ENCODE peak calls at places on chromosomes 13 and 19, in six cellular contexts. One of them, this sample, is unnamed.

GRCh38 chr13:27005556-27005955 is 166.1 kb downstream of the USP12 start:
- DNase-seq in bronchial epithelial cell: no peak
- DNase-seq in nucleus accumbens: peak; percentile 43
- DNase-seq in HEK293T: no peak
- DNase-seq in stimulated activated CD4-positive, alpha-beta T cell treated with anti-CD3 and anti-CD28 coated beads, Interleukin-4, amount 100 ng/mL, for 48 hours: no peak
- DNase-seq in MCF 10A: no peak
- DNase-seq in this sample: no peak

GRCh38 chr13:48977973-48978372 is 2.3 kb downstream of the FNDC3A start:
- DNase-seq in bronchial epithelial cell: peak; percentile 26
- DNase-seq in nucleus accumbens: no peak
- DNase-seq in HEK293T: no peak
- DNase-seq in stimulated activated CD4-positive, alpha-beta T cell treated with anti-CD3 and anti-CD28 coated beads, Interleukin-4, amount 100 ng/mL, for 48 hours: no peak
- DNase-seq in MCF 10A: no peak
- DNase-seq in this sample: no peak

GRCh38 chr19:49746206-49746958 is 16.7 kb downstream of the TSKS start:
- DNase-seq in bronchial epithelial cell: no peak
- DNase-seq in nucleus accumbens: no peak
- DNase-seq in HEK293T: peak; percentile 98
- DNase-seq in stimulated activated CD4-positive, alpha-beta T cell treated with anti-CD3 and anti-CD28 coated beads, Interleukin-4, amount 100 ng/mL, for 48 hours: peak; percentile 47
- DNase-seq in MCF 10A: no peak
- DNase-seq in this sample: no peak

GRCh38 chr19:5837768-5838364 is 1.6 kb downstream of the FUT6 start:
- DNase-seq in bronchial epithelial cell: no peak
- DNase-seq in nucleus accumbens: no peak
- DNase-seq in HEK293T: no peak
- DNase-seq in stimulated activated CD4-positive, alpha-beta T cell treated with anti-CD3 and anti-CD28 coated beads, Interleukin-4, amount 100 ng/mL, for 48 hours: no peak
- DNase-seq in MCF 10A: no peak
- DNase-seq in this sample: no peak

GRCh38 chr13:29479716-29480492 is 115.6 kb downstream of the SLC7A1 start:
- DNase-seq in bronchial epithelial cell: no peak
- DNase-seq in nucleus accumbens: no peak
- DNase-seq in HEK293T: no peak
- DNase-seq in stimulated activated CD4-positive, alpha-beta T cell treated with anti-CD3 and anti-CD28 coated beads, Interleukin-4, amount 100 ng/mL, for 48 hours: no peak
- DNase-seq in MCF 10A: no peak
- DNase-seq in this sample: no peak

GRCh38 chr19:48194041-48194871 is 23.8 kb downstream of the ZSWIM9 start:
- DNase-seq in bronchial epithelial cell: no peak
- DNase-seq in nucleus accumbens: no peak
- DNase-seq in HEK293T: peak; percentile 32
- DNase-seq in stimulated activated CD4-positive, alpha-beta T cell treated with anti-CD3 and anti-CD28 coated beads, Interleukin-4, amount 100 ng/mL, for 48 hours: no peak
- DNase-seq in MCF 10A: peak; percentile 27
- DNase-seq in this sample: peak; percentile 75

GRCh38 chr13:93259527-93260080 is 33.0 kb downstream of the GPC6 start:
- DNase-seq in bronchial epithelial cell: peak; percentile 32
- DNase-seq in nucleus accumbens: no peak
- DNase-seq in HEK293T: no peak
- DNase-seq in stimulated activated CD4-positive, alpha-beta T cell treated with anti-CD3 and anti-CD28 coated beads, Interleukin-4, amount 100 ng/mL, for 48 hours: no peak
- DNase-seq in MCF 10A: no peak
- DNase-seq in this sample: no peak

GRCh38 chr19:38642176-38642575 is 5.3 kb upstream of the ACTN4 start:
- DNase-seq in bronchial epithelial cell: no peak
- DNase-seq in nucleus accumbens: no peak
- DNase-seq in HEK293T: no peak
- DNase-seq in stimulated activated CD4-positive, alpha-beta T cell treated with anti-CD3 and anti-CD28 coated beads, Interleukin-4, amount 100 ng/mL, for 48 hours: no peak
- DNase-seq in MCF 10A: no peak
- DNase-seq in this sample: no peak

GRCh38 chr13:81021284-81021683 is 680.4 kb upstream of the SPRY2 start:
- DNase-seq in bronchial epithelial cell: no peak
- DNase-seq in nucleus accumbens: no peak
- DNase-seq in HEK293T: no peak
- DNase-seq in stimulated activated CD4-positive, alpha-beta T cell treated with anti-CD3 and anti-CD28 coated beads, Interleukin-4, amount 100 ng/mL, for 48 hours: no peak
- DNase-seq in MCF 10A: no peak
- DNase-seq in this sample: no peak

GRCh38 chr19:12996542-12997094 is 1.3 kb downstream of the NFIX start:
- DNase-seq in bronchial epithelial cell: no peak
- DNase-seq in nucleus accumbens: peak; percentile 33
- DNase-seq in HEK293T: no peak
- DNase-seq in stimulated activated CD4-positive, alpha-beta T cell treated with anti-CD3 and anti-CD28 coated beads, Interleukin-4, amount 100 ng/mL, for 48 hours: no peak
- DNase-seq in MCF 10A: no peak
- DNase-seq in this sample: no peak

GRCh38 chr13:29543230-29544215 is 52.0 kb downstream of the SLC7A1 start:
- DNase-seq in bronchial epithelial cell: no peak
- DNase-seq in nucleus accumbens: no peak
- DNase-seq in HEK293T: peak; percentile 16
- DNase-seq in stimulated activated CD4-positive, alpha-beta T cell treated with anti-CD3 and anti-CD28 coated beads, Interleukin-4, amount 100 ng/mL, for 48 hours: peak; percentile 61
- DNase-seq in MCF 10A: peak; percentile 29
- DNase-seq in this sample: peak; percentile 60

This sample was measured in GM19239.